ENCODE peak calls at places on chromosomes 2 and 18, in six cellular contexts. D, E, B, L, S and Z are unnamed samples.

GRCh38 chr2:215365184-215365658 is 53.4 kb downstream of the ATIC start:
- DNase-seq in B (no peak), S (no peak), D (no peak), E (no peak), L (no peak), Z (no peak)

GRCh38 chr2:239290618-239291504 is 110.0 kb downstream of the HDAC4 start:
- DNase-seq in S (peak), E (no peak), D (no peak), B (no peak), L (no peak), Z (peak)

GRCh38 chr18:70491734-70492348 is 203.0 kb downstream of the SOCS6 start:
- DNase-seq in L (peak), D (peak), B (peak), E (no peak), S (no peak), Z (peak)

GRCh38 chr2:28084564-28084963 is 194.0 kb downstream of the BABAM2 start:
- DNase-seq in S (no peak), B (no peak), L (no peak), E (no peak), D (no peak), Z (no peak)

GRCh38 chr2:104862061-104862941 is 8.4 kb downstream of the POU3F3 start:
- DNase-seq in E (no peak), D (no peak), L (no peak), S (no peak), B (no peak), Z (peak)

GRCh38 chr2:48450936-48451602 is 78.9 kb upstream of the STON1 start:
- DNase-seq in E (no peak), D (no peak), S (no peak), L (no peak), B (no peak), Z (no peak)

GRCh38 chr2:10400978-10401951 is 46.9 kb downstream of the ODC1 start:
- DNase-seq in S (no peak), B (no peak), E (no peak), L (no peak), D (no peak), Z (no peak)

GRCh38 chr2:31693882-31694281 is 113.1 kb upstream of the SRD5A2 start:
- DNase-seq in B (no peak), E (no peak), S (no peak), L (no peak), D (no peak), Z (no peak)

GRCh38 chr2:17334300-17334699 is 183.9 kb downstream of the RAD51AP2 start:
- DNase-seq in L (no peak), S (no peak), D (no peak), B (no peak), E (no peak), Z (no peak)

GRCh38 chr2:55159037-55159651 is 72.9 kb downstream of the CLHC1 start:
- DNase-seq in L (no peak), D (no peak), B (no peak), E (no peak), S (peak), Z (no peak)

GRCh38 chr2:138125306-138125900 is 161.1 kb downstream of the HNMT start:
- DNase-seq in S (no peak), D (no peak), B (no peak), L (no peak), E (no peak), Z (no peak)

GRCh38 chr2:86790828-86791561 is at the start of gene CD8A:
- DNase-seq in D (no peak), L (peak), S (no peak), B (no peak), E (no peak), Z (no peak)

GRCh38 chr2:201883559-201883958 is 77.2 kb downstream of the CDK15 start:
- DNase-seq in L (no peak), E (no peak), S (no peak), D (no peak), B (no peak), Z (no peak)

GRCh38 chr2:43412121-43412753 is 183.6 kb downstream of the THADA start:
- DNase-seq in B (no peak), S (no peak), D (no peak), E (no peak), L (no peak), Z (no peak)

GRCh38 chr2:62687644-62688043 is 17.9 kb upstream of the EHBP1 start:
- DNase-seq in E (no peak), L (no peak), B (no peak), D (no peak), S (no peak), Z (no peak)

GRCh38 chr2:170917957-170918356 is 11.1 kb upstream of the GORASP2 start:
- DNase-seq in D (no peak), E (no peak), L (no peak), B (no peak), S (no peak), Z (no peak)

GRCh38 chr18:76134631-76135030 is 360.4 kb downstream of the ZNF516 start:
- DNase-seq in B (no peak), L (no peak), S (no peak), D (no peak), E (no peak), Z (no peak)

GRCh38 chr2:74845217-74845751 is 11.4 kb downstream of the HK2 start:
- DNase-seq in S (peak), E (peak), B (peak), L (no peak), D (no peak), Z (peak)

GRCh38 chr2:219638948-219639341 is 11.5 kb downstream of the SLC4A3 start:
- DNase-seq in L (no peak), E (no peak), S (no peak), B (no peak), D (no peak), Z (peak)